ENCODE peak calls at places on chromosomes 11 and 22, in nine cellular contexts. U is GM12865, Q is AG09309, Z is breast epithelium, D is mesothelial cell of epicardium, O is foreskin fibroblast, L is A673, T is tibial artery, W is astrocyte of the spinal cord. J is an unnamed sample.

GRCh38 chr22:26182723-26183122 is 13.5 kb downstream of the SEZ6L start:
- DNase-seq in L (peak; percentile 26), D (no peak), O (no peak), W (no peak), Z (no peak), U (no peak), Q (no peak), T (no peak), J (no peak)

GRCh38 chr11:105609341-105609781 is 512 bp upstream of the GRIA4 start:
- DNase-seq in Q (no peak), U (peak; percentile 36), O (no peak), T (no peak), Z (peak; percentile 36), D (no peak), L (peak; percentile 34), W (peak; percentile 25), J (peak; percentile 44)

GRCh38 chr11:67059671-67060070 is 3.0 kb downstream of the RHOD start:
- DNase-seq in U (no peak), T (no peak), L (no peak), Z (no peak), W (no peak), D (no peak), Q (no peak), O (no peak), J (no peak)

GRCh38 chr22:27075891-27076290 is 418.5 kb downstream of the MIAT start:
- DNase-seq in Q (no peak), L (no peak), W (no peak), T (no peak), Z (no peak), U (no peak), O (no peak), D (no peak), J (no peak)

GRCh38 chr22:32475428-32476010 is 908 bp downstream of the FBXO7 start:
- DNase-seq in Z (peak; percentile 30), D (no peak), U (peak; percentile 48), L (peak; percentile 55), O (peak; percentile 21), T (peak; percentile 52), Q (peak; percentile 11), W (peak; percentile 82), J (peak; percentile 27)

GRCh38 chr22:28018461-28018927 is 99.4 kb upstream of the PITPNB start:
- DNase-seq in W (no peak), L (no peak), Z (no peak), Q (no peak), U (no peak), D (no peak), O (no peak), T (peak; percentile 17), J (no peak)

GRCh38 chr11:47524200-47524874 is 28.6 kb downstream of the CELF1 start:
- DNase-seq in W (peak; percentile 26), O (no peak), L (no peak), T (no peak), Z (no peak), D (no peak), U (no peak), Q (no peak), J (peak; percentile 39)

GRCh38 chr11:121416909-121417567 is 35.1 kb upstream of the SORL1 start:
- DNase-seq in Q (peak; percentile 81), O (peak; percentile 75), T (peak; percentile 91), U (peak; percentile 90), W (peak; percentile 97), L (peak; percentile 74), Z (peak; percentile 82), D (no peak), J (no peak)

DNA sequence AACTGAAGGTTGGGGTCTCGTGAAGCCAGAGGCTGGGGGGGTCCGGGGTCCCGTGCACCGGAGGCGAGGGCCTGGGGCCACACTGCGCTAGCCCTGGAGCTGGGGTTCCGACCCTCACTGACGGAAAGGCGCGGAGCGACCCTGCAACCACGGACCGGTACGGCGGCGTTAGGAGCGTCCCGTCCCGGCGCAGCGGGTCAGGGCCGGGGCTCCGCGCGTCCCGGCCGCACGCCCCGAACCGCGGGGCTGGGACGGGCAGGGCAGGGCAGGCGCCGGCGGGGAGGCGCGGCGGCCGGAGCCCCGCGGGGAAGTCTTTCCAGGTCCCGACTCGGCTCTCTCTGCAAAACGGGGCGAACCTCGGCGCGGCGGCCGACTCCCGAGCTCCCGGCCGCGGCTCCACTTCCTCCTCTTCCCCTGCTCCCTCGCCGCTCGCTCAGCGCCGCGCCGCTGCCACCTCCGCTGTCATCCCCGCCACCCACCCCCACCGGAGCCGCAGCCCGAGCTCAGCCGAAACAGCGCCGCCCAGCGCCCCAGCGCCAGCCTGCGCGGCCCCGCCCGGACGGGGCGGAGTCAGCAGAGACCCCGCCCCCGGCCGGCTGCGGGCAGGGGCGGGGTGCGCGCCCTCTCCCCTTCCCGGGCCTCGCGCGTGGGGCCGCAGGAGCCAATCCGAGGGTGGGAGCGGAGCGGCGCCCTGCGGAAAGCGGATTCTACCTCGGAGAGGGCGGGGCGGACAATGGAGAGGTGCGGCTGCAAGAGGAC is at the start of gene GDPD5:
- DNase-seq in W (peak; percentile 66), O (peak; percentile 68), Q (peak; percentile 16), T (peak; percentile 74), U (peak; percentile 86), Z (peak; percentile 65), D (peak; percentile 72), L (peak; percentile 91), J (peak; percentile 99)
- TF ChIP-seq CTCF in W (peak; percentile 45), O (peak; percentile 21), Q (peak; percentile 32), T (peak; percentile 42), U (peak; percentile 61), Z (no peak), D (no peak), L (peak; percentile 61), J (peak; percentile 79)

GRCh38 chr11:11227686-11228085 is 125.4 kb downstream of the CSNK2A3 start:
- DNase-seq in O (no peak), U (no peak), Q (no peak), L (no peak), W (no peak), D (no peak), Z (no peak), T (no peak), J (no peak)

GRCh38 chr11:11231763-11232162 is 121.3 kb downstream of the CSNK2A3 start:
- DNase-seq in W (no peak), Q (no peak), L (no peak), U (no peak), T (no peak), Z (no peak), D (no peak), O (no peak), J (no peak)

GRCh38 chr11:11229691-11230090 is 123.4 kb downstream of the CSNK2A3 start:
- DNase-seq in T (no peak), Q (no peak), L (no peak), U (no peak), Z (no peak), O (no peak), D (no peak), W (no peak), J (no peak)

DNA sequence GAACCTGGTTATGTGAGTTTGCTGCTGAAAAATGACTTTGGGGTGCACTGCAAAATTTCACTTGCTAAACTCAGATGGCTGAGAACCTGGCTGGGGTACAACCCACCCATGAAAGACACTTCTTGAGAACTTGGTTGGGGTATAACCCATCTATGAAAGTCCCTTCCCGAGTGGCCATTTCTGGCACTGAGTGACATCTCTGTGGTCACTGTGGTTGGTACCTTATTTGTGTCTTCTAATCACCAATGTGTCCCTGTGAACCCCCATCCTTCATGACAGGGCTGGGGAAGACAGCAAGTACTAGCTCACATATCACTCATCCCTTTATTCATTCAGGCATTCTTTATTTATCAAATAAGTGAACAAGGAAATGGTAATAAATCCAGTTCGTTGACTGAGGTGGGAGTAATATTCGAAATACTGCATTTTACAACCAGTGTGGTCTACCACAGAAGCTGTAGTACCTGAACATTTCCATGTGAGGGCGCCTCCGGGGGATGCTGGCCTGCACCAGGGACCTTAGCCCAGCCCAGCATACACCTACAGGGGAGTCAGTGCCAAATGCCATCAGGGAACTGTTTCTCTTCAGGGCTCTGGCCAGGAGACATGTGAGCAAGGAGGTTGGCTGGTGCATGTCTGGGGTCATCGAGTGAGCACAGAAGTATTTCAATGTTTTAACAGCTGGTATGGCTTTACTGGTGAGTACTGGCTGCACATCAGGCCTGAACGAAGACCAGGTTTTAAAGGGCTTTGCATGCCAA is 122.1 kb downstream of the CSNK2A3 start:
- DNase-seq in T (no peak), D (no peak), O (no peak), W (no peak), U (peak; percentile 57), Q (no peak), L (peak; percentile 11), Z (no peak), J (peak; percentile 44)
- TF ChIP-seq CTCF in T (peak; percentile 9), D (peak; percentile 45), O (peak; percentile 20), W (peak; percentile 34), U (peak; percentile 56), Q (peak; percentile 21), L (peak; percentile 68), Z (no peak), J (peak; percentile 47)

GRCh38 chr11:43880640-43881159 is at the start of gene ALKBH3:
- DNase-seq in D (peak; percentile 74), Z (peak; percentile 85), Q (peak; percentile 75), U (peak; percentile 95), T (peak; percentile 93), W (peak; percentile 94), L (peak; percentile 100), O (peak; percentile 91), J (peak; percentile 86)
- TF ChIP-seq CTCF in D (no peak), Z (peak; percentile 29), Q (no peak), U (no peak), T (no peak), W (no peak), L (no peak), O (no peak), J (no peak)

GRCh38 chr11:72702842-72703241 is 28.6 kb upstream of the PDE2A start:
- DNase-seq in Z (no peak), T (no peak), Q (no peak), U (no peak), W (no peak), L (no peak), O (no peak), D (no peak), J (no peak)

GRCh38 chr11:72705442-72706365 is 31.5 kb upstream of the PDE2A start:
- DNase-seq in L (no peak), T (no peak), W (no peak), O (no peak), Q (no peak), Z (no peak), D (no peak), U (no peak), J (no peak)

GRCh38 chr11:72704783-72705287 is 30.6 kb upstream of the PDE2A start:
- DNase-seq in W (no peak), T (no peak), O (no peak), Z (no peak), U (peak; percentile 47), Q (no peak), L (no peak), D (no peak), J (no peak)

GRCh38 chr11:72703281-72704008 is 29.2 kb upstream of the PDE2A start:
- DNase-seq in D (peak; percentile 34), Q (peak; percentile 62), W (peak; percentile 58), Z (no peak), U (no peak), T (peak; percentile 66), L (no peak), O (peak; percentile 76), J (no peak)

DNA sequence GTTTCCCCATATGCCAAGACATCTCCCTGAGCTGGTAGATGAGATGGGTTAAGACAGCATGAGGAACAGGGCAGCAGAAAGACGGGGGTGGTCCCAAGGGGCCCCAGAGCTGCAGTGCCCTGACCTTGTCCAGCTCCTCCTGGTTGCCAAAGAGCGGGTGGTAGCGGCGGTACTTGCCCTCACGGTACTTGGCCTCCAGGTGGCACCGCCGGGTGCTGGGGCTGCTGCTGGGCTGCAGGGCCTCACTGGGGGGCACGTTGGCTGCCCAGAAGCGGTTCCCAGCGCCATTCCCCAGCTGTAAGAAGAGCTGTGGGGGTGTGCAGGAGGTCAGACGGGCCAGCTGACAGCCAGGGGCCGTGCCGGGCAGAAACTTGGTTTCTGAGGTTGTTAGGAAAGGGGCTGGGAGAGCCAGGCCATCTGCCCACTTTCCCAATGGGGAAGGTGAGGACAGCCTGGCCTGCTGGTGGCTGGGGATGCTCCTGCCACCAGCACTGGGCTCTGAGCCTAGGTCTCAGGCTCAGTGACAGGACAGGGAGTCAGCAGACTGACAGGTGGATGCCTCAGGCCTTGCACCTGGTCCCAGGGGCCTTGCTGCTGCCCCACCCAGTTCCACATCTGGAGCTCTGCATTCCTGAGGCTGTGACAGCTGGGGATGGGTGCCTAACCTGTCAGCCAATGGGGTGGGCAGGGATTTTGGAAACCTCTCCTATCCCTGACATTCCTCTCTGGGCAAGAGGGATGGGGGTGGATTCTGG is 30.0 kb upstream of the PDE2A start:
- DNase-seq in W (no peak), U (no peak), D (no peak), T (no peak), O (no peak), L (no peak), Z (no peak), Q (no peak), J (no peak)
- TF ChIP-seq CTCF in W (no peak), U (no peak), D (no peak), T (no peak), O (no peak), L (peak; percentile 18), Z (no peak), Q (peak; percentile 24), J (no peak)